ENCODE peak calls at places on chromosome 17, in eight cellular contexts. J, V, U, C, E, P, S and N are unnamed samples.

GRCh38 chr17:8479431-8479947 is 43.8 kb downstream of the NDEL1 start:
- DNase-seq in U (peak), P (peak), V (peak), S (peak), E (no peak), J (peak), C (no peak), N (peak)

GRCh38 chr17:66508896-66509843 is 206.8 kb downstream of the PRKCA start:
- DNase-seq in P (peak), E (peak), S (no peak), C (no peak), V (peak), J (peak), U (peak), N (peak)

GRCh38 chr17:31581022-31581483 is 189.6 kb downstream of the RAB11FIP4 start:
- DNase-seq in P (peak), V (peak), J (peak), E (peak), U (peak), S (peak), C (peak), N (peak)

GRCh38 chr17:78924481-78925151 is 571 bp downstream of the TIMP2 start:
- DNase-seq in U (peak), S (peak), E (no peak), C (no peak), P (peak), V (no peak), J (peak), N (peak)

GRCh38 chr17:65374966-65375365 is 186.5 kb downstream of the AXIN2 start:
- DNase-seq in U (no peak), E (no peak), J (no peak), S (no peak), V (no peak), C (no peak), P (no peak), N (no peak)

GRCh38 chr17:17235212-17236174 is 1.5 kb downstream of the FLCN start:
- DNase-seq in E (no peak), P (peak), S (no peak), U (no peak), J (peak), V (peak), C (no peak), N (peak)

GRCh38 chr17:56707312-56708219 is 114.1 kb downstream of the NOG start:
- DNase-seq in U (no peak), E (no peak), S (no peak), J (peak), P (peak), V (peak), C (no peak), N (no peak)

GRCh38 chr17:58277107-58277506 is 3.6 kb downstream of the MPO start:
- DNase-seq in P (peak), S (no peak), J (peak), C (peak), E (no peak), V (no peak), U (no peak), N (peak)

GRCh38 chr17:55741353-55741700 is 9.5 kb upstream of the PCTP start:
- DNase-seq in S (no peak), J (no peak), E (no peak), P (no peak), V (no peak), U (no peak), C (no peak), N (no peak)

GRCh38 chr17:46108120-46108519 is 85.1 kb downstream of the KANSL1 start:
- DNase-seq in P (no peak), U (no peak), J (no peak), S (no peak), V (no peak), E (no peak), C (no peak), N (no peak)

GRCh38 chr17:38871992-38872605 is 2.2 kb downstream of the LASP1 start:
- DNase-seq in P (no peak), C (peak), S (no peak), E (no peak), U (no peak), V (no peak), J (no peak), N (no peak)

GRCh38 chr17:17381438-17382059 is 78.4 kb downstream of the NT5M start:
- DNase-seq in V (no peak), S (no peak), C (no peak), U (no peak), P (no peak), E (no peak), J (no peak), N (no peak)

GRCh38 chr17:40526668-40527067 is 25.2 kb upstream of the TNS4 start:
- DNase-seq in J (peak), E (no peak), C (no peak), P (peak), V (no peak), S (no peak), U (peak), N (no peak)

GRCh38 chr17:76631821-76632565 is 11.6 kb downstream of the ST6GALNAC1 start:
- DNase-seq in S (no peak), E (peak), P (no peak), V (no peak), U (no peak), C (no peak), J (no peak), N (no peak)

GRCh38 chr17:71986886-71987285 is 133.9 kb upstream of the SOX9 start:
- DNase-seq in V (no peak), C (no peak), J (no peak), E (no peak), S (no peak), U (no peak), P (no peak), N (no peak)

GRCh38 chr17:80871341-80871740 is 120.3 kb upstream of the CHMP6 start:
- DNase-seq in C (peak), J (no peak), U (no peak), P (no peak), E (no peak), S (no peak), V (no peak), N (no peak)

GRCh38 chr17:11608396-11608795 is 10.1 kb downstream of the DNAH9 start:
- DNase-seq in C (no peak), E (peak), V (no peak), U (no peak), J (peak), S (no peak), P (no peak), N (no peak)

GRCh38 chr17:7703584-7704574 is 1.1 kb upstream of the EFNB3 start:
- DNase-seq in J (peak), U (no peak), S (no peak), E (no peak), P (peak), V (peak), C (no peak), N (peak)

GRCh38 chr17:38969281-38969680 is 2.1 kb upstream of the FBXO47 start:
- DNase-seq in J (no peak), P (no peak), C (no peak), S (peak), V (no peak), U (no peak), E (no peak), N (no peak)

GRCh38 chr17:19747829-19748806 is at the start of gene ALDH3A1:
- DNase-seq in P (peak), C (no peak), J (no peak), V (no peak), E (peak), U (no peak), S (no peak), N (no peak)

GRCh38 chr17:6045621-6046357 is 24.4 kb upstream of the WSCD1 start:
- DNase-seq in C (no peak), E (no peak), V (no peak), U (no peak), S (no peak), P (no peak), J (no peak), N (no peak)

GRCh38 chr17:385195-385835 is 32.7 kb upstream of the RPH3AL start:
- DNase-seq in S (peak), J (no peak), E (no peak), V (no peak), P (no peak), U (peak), C (no peak), N (no peak)

GRCh38 chr17:54544239-54544638 is 356.4 kb upstream of the TOM1L1 start:
- DNase-seq in E (no peak), P (no peak), C (no peak), V (no peak), J (no peak), S (peak), U (no peak), N (no peak)

GRCh38 chr17:78271419-78272160 is 40.2 kb downstream of the TMEM235 start:
- DNase-seq in C (no peak), P (no peak), S (no peak), U (no peak), E (no peak), J (no peak), V (no peak), N (no peak)

GRCh38 chr17:28092109-28092508 is 49.6 kb downstream of the NLK start:
- DNase-seq in E (no peak), P (no peak), V (no peak), J (no peak), C (no peak), S (no peak), U (no peak), N (no peak)
- TF ChIP-seq CTCF in E (no peak), P (no peak), V (no peak), J (no peak), C (no peak), S (no peak), U (no peak), N (no peak)

GRCh38 chr17:3535253-3535995 is 22.2 kb downstream of the TRPV3 start:
- DNase-seq in S (peak), U (peak), V (peak), C (no peak), J (peak), E (no peak), P (peak), N (peak)
- H3K4me3 ChIP-seq in S (peak), U (peak), V (peak), C (no peak), J (peak), E (peak), P (peak), N (peak)

DNA sequence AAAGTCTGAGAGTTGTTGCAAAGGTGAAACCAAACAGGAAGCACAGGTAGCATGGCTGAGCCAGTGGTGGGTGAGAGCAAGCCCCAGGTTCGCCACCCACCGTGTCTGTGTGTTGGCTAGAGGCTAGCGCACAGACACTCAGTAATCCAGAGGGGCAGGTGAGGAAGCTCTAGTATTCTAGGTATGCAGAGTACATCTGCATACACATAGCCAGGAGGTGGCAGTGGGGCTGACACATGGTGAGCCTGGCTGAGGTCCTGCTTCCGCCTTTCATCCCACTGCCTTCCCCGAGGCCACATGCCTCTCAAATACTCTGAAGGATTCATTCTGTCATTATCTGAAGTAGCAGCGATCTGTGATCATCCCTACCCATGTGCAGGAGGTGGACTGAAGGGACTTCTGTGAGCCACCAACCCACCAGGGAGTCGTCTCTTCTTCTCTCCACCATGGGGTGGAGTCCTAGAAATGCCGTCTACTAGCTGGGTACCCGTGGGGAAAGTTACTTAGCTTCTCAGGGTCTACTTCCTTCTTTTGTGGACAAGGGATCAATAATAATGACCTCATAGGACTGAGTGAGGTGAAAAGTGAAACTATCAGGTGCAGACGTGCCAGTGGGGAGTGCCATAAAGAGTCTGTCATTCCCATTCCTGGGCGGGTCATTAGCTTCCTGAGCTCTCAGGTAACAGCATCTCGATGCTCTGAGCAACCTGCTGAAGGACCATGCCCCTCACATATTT is 36.0 kb upstream of the ICAM2 start:
- DNase-seq in J (no peak), V (no peak), P (no peak), C (no peak), S (no peak), E (no peak), U (no peak), N (no peak)
- TF ChIP-seq CTCF in J (no peak), V (no peak), P (no peak), C (no peak), S (no peak), E (no peak), U (no peak), N (no peak)

GRCh38 chr17:81967533-81968395 is 6.8 kb upstream of the NOTUM start:
- DNase-seq in V (peak), U (peak), S (peak), P (peak), C (peak), J (peak), E (peak), N (peak)
- H3K4me3 ChIP-seq in V (no peak), U (peak), S (peak), P (no peak), C (peak), J (no peak), E (no peak), N (no peak)

DNA sequence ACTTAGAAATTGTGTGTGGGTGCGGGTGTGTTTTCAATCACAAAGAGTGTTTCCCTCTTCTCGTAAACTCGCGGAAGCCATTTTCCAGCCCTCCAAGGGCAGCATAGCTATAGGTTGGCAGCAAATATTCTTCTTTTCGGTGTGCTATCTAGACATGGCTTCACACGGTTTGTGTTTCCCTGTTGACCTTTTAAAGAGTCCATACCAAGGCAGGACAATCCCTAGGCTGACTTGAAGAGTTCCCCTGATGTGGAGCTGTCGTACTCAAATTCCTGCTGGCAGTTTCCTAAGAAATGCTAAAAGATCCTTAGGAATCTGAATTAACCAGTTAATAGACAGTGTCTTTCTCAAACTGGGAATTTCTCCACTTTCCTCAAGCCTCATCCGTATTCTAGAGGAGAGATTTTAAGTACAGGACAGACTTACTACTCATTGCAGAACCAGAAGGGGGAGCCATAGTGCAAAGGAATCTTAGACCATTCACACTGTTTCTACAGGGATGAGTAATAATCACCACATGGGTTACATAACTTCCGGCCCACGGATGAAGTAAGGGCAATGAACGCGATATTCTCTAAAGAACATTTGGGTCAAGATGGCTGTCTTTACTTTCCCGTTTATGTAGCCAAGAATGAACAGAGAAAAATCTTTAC is 288.6 kb upstream of the ELAC2 start:
- DNase-seq in E (no peak), C (peak), S (no peak), J (peak), P (peak), U (no peak), V (peak), N (peak)
- TF ChIP-seq CTCF in E (no peak), C (no peak), S (peak), J (peak), P (peak), U (peak), V (peak), N (peak)

DNA sequence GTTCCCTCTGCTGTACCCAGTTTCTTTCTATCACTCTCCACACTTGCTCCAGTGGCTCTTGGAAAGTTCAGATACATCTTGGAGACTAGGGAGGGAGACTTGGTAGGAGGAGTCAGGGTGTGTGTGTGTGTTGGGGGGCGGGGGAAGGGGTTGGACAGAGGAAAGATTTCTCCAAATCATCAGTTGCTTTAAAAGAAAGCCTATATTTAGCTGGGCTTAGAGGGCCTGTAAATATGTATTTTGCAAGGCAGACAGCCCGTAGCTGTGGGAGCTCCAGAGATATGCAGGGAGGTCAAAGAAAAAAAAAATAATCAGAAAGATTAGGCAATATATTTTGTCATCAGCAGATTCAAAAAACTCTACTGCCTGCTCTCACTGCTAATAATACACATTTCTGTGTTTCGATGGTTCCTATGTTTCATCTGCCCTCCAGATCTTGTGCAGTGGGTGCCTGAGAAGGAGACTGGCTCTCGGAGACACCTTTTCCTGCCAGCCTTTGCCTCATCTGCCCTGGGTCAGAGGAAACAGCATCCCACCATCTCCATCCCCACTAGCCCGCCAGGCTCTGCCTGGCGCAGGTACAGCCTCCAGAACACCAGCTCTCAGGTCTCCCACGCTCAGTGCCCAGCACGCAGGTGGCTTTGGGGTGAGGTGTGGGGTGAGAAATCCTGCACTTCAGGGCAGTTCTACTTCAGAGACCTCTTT is 4.8 kb upstream of the PPP1R9B start:
- DNase-seq in S (peak), J (peak), E (no peak), V (no peak), P (peak), C (no peak), U (no peak), N (peak)
- H3K4me3 ChIP-seq in S (no peak), J (no peak), E (no peak), V (no peak), P (no peak), C (no peak), U (no peak), N (peak)

GRCh38 chr17:37737971-37738370 is 6.9 kb downstream of the HNF1B start:
- DNase-seq in S (no peak), J (peak), E (no peak), U (no peak), P (peak), C (no peak), V (peak), N (peak)

GRCh38 chr17:37740861-37741260 is 4.0 kb downstream of the HNF1B start:
- DNase-seq in P (no peak), C (no peak), J (no peak), V (no peak), E (no peak), S (no peak), U (no peak), N (no peak)

GRCh38 chr17:37736428-37736827 is 8.4 kb downstream of the HNF1B start:
- DNase-seq in C (no peak), V (no peak), P (no peak), J (no peak), U (no peak), E (no peak), S (no peak), N (no peak)

GRCh38 chr17:37735165-37735564 is 9.7 kb downstream of the HNF1B start:
- DNase-seq in P (no peak), U (no peak), C (no peak), V (no peak), E (no peak), J (no peak), S (no peak), N (no peak)

DNA sequence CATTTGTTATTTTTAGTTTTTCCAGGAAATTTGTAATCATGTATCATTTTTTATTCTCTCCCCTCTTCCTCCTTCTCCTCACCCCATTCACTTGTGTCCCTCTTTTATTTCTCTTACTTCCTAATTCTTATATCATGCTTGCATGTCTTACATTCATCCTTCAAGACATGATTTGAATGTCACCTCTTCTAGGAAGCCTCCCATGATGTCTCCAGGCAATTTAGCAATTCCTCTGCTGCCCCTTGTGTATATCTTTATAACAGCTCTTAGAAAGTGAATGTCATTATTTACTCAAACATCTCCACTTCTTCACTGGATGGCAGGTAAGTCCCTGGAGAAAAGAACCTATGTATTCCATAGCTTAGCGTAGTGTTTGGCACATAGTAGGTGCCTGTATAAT is 7.8 kb downstream of the HNF1B start:
- DNase-seq in U (no peak), J (no peak), P (no peak), S (no peak), E (no peak), V (no peak), C (no peak), N (no peak)
- TF ChIP-seq CTCF in U (no peak), J (no peak), P (peak), S (no peak), E (no peak), V (peak), C (no peak), N (no peak)